ENCODE peak calls at places on chromosomes 13 and 19, in nine cellular contexts. T is foreskin fibroblast, H is Panc1, U is fibroblast of villous mesenchyme, X is fibroblast of the aortic adventitia, G is kidney epithelial cell, I is heart left ventricle, J is AG04450, W is A673. V is an unnamed sample.

GRCh38 chr19:46753420-46754155 is 7.3 kb upstream of the STRN4 start:
- DNase-seq in G (no peak), X (no peak), T (no peak), J (no peak), H (no peak), W (peak; percentile 74), I (no peak), U (peak; percentile 24), V (no peak)

GRCh38 chr13:96851856-96852255 is 142.4 kb downstream of the OXGR1 start:
- DNase-seq in H (no peak), I (no peak), G (no peak), T (no peak), W (no peak), J (no peak), X (no peak), U (no peak), V (no peak)

GRCh38 chr13:69857188-69857821 is 250.3 kb upstream of the ATXN8OS start:
- DNase-seq in J (no peak), X (peak; percentile 12), T (no peak), U (peak; percentile 20), H (peak; percentile 10), W (peak; percentile 58), G (peak; percentile 28), I (no peak), V (no peak)

GRCh38 chr13:83449666-83450395 is 432.4 kb downstream of the SLITRK1 start:
- DNase-seq in W (no peak), X (peak; percentile 70), I (no peak), J (peak; percentile 13), H (peak; percentile 13), U (peak; percentile 0), G (no peak), T (peak; percentile 58), V (peak; percentile 65)

GRCh38 chr13:29514720-29515310 is 80.7 kb downstream of the SLC7A1 start:
- DNase-seq in H (no peak), G (no peak), I (no peak), T (no peak), X (no peak), U (no peak), W (no peak), J (no peak), V (no peak)

GRCh38 chr13:111270765-111271164 is 49.7 kb upstream of the TEX29 start:
- DNase-seq in G (no peak), H (no peak), X (peak; percentile 18), U (peak; percentile 16), T (peak; percentile 32), W (no peak), J (no peak), I (no peak), V (no peak)

GRCh38 chr13:41565221-41565620 is 107.9 kb downstream of the RGCC start:
- DNase-seq in U (peak; percentile 58), W (peak; percentile 25), J (peak; percentile 79), X (peak; percentile 45), H (no peak), I (no peak), T (peak; percentile 87), G (peak; percentile 90), V (peak; percentile 56)

GRCh38 chr19:14162871-14163297 is 26.5 kb upstream of the ASF1B start:
- DNase-seq in T (no peak), H (no peak), X (no peak), J (no peak), W (no peak), U (no peak), G (no peak), I (no peak), V (no peak)

GRCh38 chr19:8093740-8094139 is 41.2 kb downstream of the CCL25 start:
- DNase-seq in T (no peak), U (no peak), X (no peak), W (no peak), J (no peak), G (no peak), I (no peak), H (no peak), V (no peak)

GRCh38 chr19:7739801-7740659 is 7.3 kb downstream of the CD209 start:
- DNase-seq in I (no peak), G (no peak), W (no peak), T (no peak), U (no peak), X (no peak), J (no peak), H (no peak), V (no peak)

GRCh38 chr13:20198781-20199180 is 6.0 kb upstream of the GJB2 start:
- DNase-seq in T (no peak), U (no peak), H (no peak), G (no peak), J (no peak), I (no peak), W (no peak), X (no peak), V (no peak)

GRCh38 chr13:36767276-36767675 is 51.7 kb upstream of the RFXAP start:
- DNase-seq in U (no peak), J (no peak), T (no peak), H (no peak), G (no peak), I (no peak), W (no peak), X (no peak), V (no peak)

DNA sequence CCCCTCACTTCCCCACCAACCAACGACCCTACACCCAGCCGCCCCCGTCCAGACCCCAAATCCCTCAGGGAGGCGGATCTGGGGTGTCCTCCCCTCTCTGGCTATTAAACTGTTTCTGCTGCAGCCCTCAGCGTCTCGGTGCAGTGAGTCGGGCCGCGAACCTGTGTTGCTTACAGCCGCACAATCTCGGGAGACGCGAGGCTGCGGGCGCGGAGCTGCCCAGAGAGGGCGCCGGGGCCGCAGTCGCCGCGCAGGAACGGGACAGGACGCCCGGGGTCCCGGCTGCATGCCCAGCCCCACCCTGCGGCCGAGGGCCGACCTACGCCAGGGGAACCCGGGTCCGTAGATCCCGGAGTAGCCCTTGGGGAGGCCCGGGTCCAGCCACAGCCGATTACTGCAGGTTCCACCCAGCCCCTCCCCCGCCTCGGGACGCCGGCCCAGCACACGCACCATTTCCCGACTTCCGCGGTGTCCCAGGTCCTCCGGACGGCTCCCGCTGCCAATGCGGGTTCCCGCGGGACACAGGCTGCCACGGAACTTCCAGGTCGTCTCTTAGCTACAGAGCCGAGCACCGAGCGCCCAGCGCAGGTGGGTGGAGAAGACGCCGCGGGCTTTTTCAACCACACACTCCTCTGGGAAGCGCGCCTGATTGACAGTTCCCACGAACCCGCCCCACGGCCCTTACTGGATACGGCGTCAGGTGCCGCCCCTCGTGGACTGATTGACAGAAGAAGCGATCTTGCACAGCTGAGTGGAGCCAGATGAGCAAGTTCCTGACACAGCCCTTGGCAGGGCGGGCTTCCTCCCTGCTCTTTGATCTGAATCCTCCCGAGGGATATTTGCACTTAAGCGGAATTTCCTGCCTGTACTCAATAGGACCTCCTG is at the start of gene ZNF799:
- DNase-seq in T (peak; percentile 95), H (peak; percentile 69), G (peak; percentile 93), U (peak; percentile 96), W (peak; percentile 98), X (peak; percentile 95), I (peak; percentile 99), J (peak; percentile 79), V (peak; percentile 59)
- TF ChIP-seq CTCF in T (no peak), H (peak; percentile 29), G (no peak), U (no peak), W (no peak), X (no peak), I (no peak), J (no peak), V (no peak)

DNA sequence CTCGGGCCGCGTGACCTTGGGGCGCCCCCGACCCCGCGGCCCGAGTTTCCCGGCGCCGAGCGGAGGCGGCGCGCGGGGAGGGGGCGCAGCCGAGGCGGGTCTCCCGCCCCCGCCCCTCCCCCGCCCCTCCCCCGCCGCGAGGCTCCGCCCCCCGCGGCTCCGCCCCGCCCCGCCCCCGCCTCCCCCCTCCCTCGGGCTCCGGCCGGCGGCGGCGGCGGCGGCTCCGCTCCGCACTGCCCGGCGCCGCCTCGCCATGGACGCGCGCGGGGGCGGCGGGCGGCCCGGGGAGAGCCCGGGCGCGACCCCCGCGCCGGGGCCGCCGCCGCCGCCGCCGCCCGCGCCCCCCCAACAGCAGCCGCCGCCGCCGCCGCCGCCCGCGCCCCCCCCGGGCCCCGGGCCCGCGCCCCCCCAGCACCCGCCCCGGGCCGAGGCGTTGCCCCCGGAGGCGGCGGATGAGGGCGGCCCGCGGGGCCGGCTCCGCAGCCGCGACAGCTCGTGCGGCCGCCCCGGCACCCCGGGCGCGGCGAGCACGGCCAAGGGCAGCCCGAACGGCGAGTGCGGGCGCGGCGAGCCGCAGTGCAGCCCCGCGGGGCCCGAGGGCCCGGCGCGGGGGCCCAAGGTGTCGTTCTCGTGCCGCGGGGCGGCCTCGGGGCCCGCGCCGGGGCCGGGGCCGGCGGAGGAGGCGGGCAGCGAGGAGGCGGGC is at the start of gene HCN2:
- DNase-seq in W (no peak), H (no peak), U (no peak), X (no peak), G (no peak), T (no peak), I (no peak), J (no peak), V (no peak)
- H3K4me3 ChIP-seq in W (peak within 1 kb of the TSS; percentile 50), H (peak within 1 kb of the TSS; percentile 38), U (peak within 1 kb of the TSS; percentile 15), X (peak within 1 kb of the TSS; percentile 37), G (no peak within 1 kb of the TSS), T (no peak within 1 kb of the TSS), I (peak within 1 kb of the TSS; percentile 11), J (peak within 1 kb of the TSS; percentile 12), V (peak within 1 kb of the TSS; percentile 34)

DNA sequence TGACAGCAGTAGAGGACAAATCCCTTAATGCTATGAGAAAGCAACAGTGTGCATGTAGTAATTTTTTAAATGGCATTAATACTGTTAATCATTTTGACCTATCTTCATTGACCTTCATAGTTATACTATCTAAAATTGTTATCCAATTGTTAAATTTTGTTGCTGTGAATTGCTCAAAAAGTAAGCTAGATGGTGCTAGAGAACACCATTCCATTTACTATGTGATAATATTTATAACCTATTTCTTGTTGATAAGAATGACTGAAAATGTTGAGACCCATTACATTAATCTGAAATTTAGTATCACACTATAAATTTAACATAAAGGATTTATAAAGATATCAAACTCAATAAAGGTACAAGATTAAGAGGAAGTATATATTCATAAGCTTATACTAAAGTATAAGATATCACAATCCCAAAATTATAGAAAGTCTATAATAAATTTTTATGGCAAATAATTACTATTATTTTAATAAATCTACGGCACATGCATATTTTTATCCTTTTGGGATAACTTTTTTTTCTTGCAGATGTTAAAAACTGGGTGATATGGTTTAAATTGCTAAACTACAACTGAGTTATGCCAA is 1573.3 kb downstream of the PCDH9 start:
- DNase-seq in T (no peak), W (peak; percentile 13), J (no peak), X (peak; percentile 57), U (peak; percentile 3), G (no peak), H (no peak), I (no peak), V (no peak)
- TF ChIP-seq CTCF in T (peak; percentile 45), W (peak; percentile 65), J (peak; percentile 67), X (peak; percentile 64), U (peak; percentile 37), G (peak; percentile 40), H (peak; percentile 34), I (peak; percentile 33), V (peak; percentile 32)

GRCh38 chr13:38350114-38350617 is 515 bp downstream of the UFM1 start:
- DNase-seq in I (peak; percentile 61), T (peak; percentile 22), X (no peak), U (peak; percentile 65), J (no peak), W (no peak), G (peak; percentile 19), H (no peak), V (no peak)
- H3K4me3 ChIP-seq in I (peak overlapping the region; percentile 78), T (peak overlapping the region; percentile 85), X (peak overlapping the region; percentile 88), U (peak overlapping the region; percentile 80), J (peak overlapping the region; percentile 91), W (peak overlapping the region; percentile 86), G (peak overlapping the region; percentile 87), H (peak overlapping the region; percentile 97), V (peak overlapping the region; percentile 86)

V was measured in AG04449.